ENCODE peak calls at places on chromosomes 2 and 18, in nine cellular contexts. B, C, M, T, N, G, R, H and V are unnamed samples.

GRCh38 chr2:40095003-40095402 is 315.9 kb upstream of the THUMPD2 start:
- DNase-seq in B (no peak), C (no peak), M (no peak), T (peak; percentile 84), N (peak; percentile 79), G (no peak), R (peak; percentile 58), H (no peak), V (no peak)

GRCh38 chr2:234446404-234447076 is 50.3 kb downstream of the ARL4C start:
- DNase-seq in B (no peak), C (peak; percentile 61), M (no peak), T (no peak), N (no peak), G (no peak), R (no peak), H (no peak), V (peak; percentile 61)

GRCh38 chr2:37262510-37262909 is 31.1 kb downstream of the NDUFAF7 start:
- DNase-seq in B (peak; percentile 9), C (no peak), M (no peak), T (no peak), N (no peak), G (no peak), R (no peak), H (no peak), V (no peak)

GRCh38 chr18:77081387-77081773 is 51.2 kb downstream of the MBP start:
- DNase-seq in B (peak; percentile 81), C (no peak), M (no peak), T (peak; percentile 93), N (peak; percentile 76), G (no peak), R (peak; percentile 61), H (no peak), V (no peak)

GRCh38 chr2:60602828-60603532 is 49.5 kb upstream of the BCL11A start:
- DNase-seq in B (no peak), C (no peak), M (no peak), T (no peak), N (no peak), G (no peak), R (peak; percentile 8), H (no peak), V (no peak)

GRCh38 chr2:134120718-134121630 is 132.9 kb upstream of the MGAT5 start:
- DNase-seq in B (peak; percentile 65), C (peak; percentile 77), M (peak; percentile 11), T (peak; percentile 74), N (peak; percentile 71), G (peak; percentile 32), R (peak; percentile 88), H (peak; percentile 54), V (peak; percentile 76)

GRCh38 chr18:23401400-23402347 is 51.4 kb upstream of the RIOK3 start:
- DNase-seq in B (no peak), C (peak; percentile 77), M (peak; percentile 14), T (peak; percentile 69), N (peak; percentile 85), G (no peak), R (peak; percentile 42), H (peak; percentile 59), V (peak; percentile 90)

GRCh38 chr18:50429207-50429948 is 54.5 kb downstream of the SKA1 start:
- DNase-seq in B (peak; percentile 39), C (no peak), M (no peak), T (no peak), N (peak; percentile 57), G (peak; percentile 60), R (peak; percentile 76), H (no peak), V (no peak)

GRCh38 chr2:195319112-195319460 is 337.9 kb upstream of the SLC39A10 start:
- DNase-seq in B (no peak), C (no peak), M (no peak), T (peak; percentile 72), N (peak; percentile 59), G (no peak), R (peak; percentile 75), H (no peak), V (peak; percentile 63)